ENCODE peak calls at places on chromosomes 4 and X, in eight cellular contexts. G is Daoy; W is activated naive CD4-positive, alpha-beta T cell treated with anti-CD3 and anti-CD28 coated beads, Interleukin-2, amount 50 U/mL, for 16 hours; K is CD8-positive, alpha-beta T cell; Y is SW480; O is heart right ventricle; Z is DMS153; E is ELF-1. S is an unnamed sample.
A peak's percentile ranks its signal among the peaks of the same experiment; 100 is the strongest.

GRCh38 chr4:24979554-24979953 is 51.2 kb downstream of the LGI2 start:
- DNase-seq in Y (no peak), K (no peak), W (no peak), O (no peak), G (no peak), Z (no peak), E (no peak), S (no peak)

GRCh38 chr4:158808399-158808798 is 39.6 kb downstream of the FNIP2 start:
- DNase-seq in O (no peak), E (no peak), Z (no peak), W (no peak), K (no peak), Y (no peak), G (no peak), S (no peak)

GRCh38 chrX:142089193-142089592 is 115.9 kb downstream of the MAGEC2 start:
- DNase-seq in O (no peak), W (no peak), Y (peak; percentile 0), K (no peak), E (no peak), G (peak; percentile 3), Z (no peak), S (no peak)

GRCh38 chr4:92265066-92265465 is 38.7 kb upstream of the GRID2 start:
- DNase-seq in G (no peak), E (no peak), O (no peak), Y (no peak), W (no peak), K (no peak), Z (no peak), S (peak; percentile 6)

GRCh38 chr4:188660796-188661195 is 521.6 kb downstream of the TRIML1 start:
- DNase-seq in W (no peak), Y (no peak), E (peak; percentile 39), G (no peak), K (no peak), O (no peak), Z (no peak), S (no peak)

GRCh38 chr4:179027569-179027968 is 1585.3 kb upstream of the AGA start:
- DNase-seq in W (no peak), Y (no peak), Z (no peak), G (no peak), E (no peak), O (no peak), K (no peak), S (no peak)

GRCh38 chr4:4869380-4869723 is 9.9 kb downstream of the MSX1 start:
- DNase-seq in W (no peak), E (peak; percentile 30), K (no peak), Z (no peak), Y (no peak), G (no peak), O (no peak), S (no peak)

GRCh38 chr4:162162672-162163071 is 1.1 kb downstream of the FSTL5 start:
- DNase-seq in K (no peak), Y (no peak), G (no peak), O (no peak), W (no peak), Z (no peak), E (no peak), S (no peak)

GRCh38 chr4:79638735-79639134 is 230.7 kb upstream of the GK2 start:
- DNase-seq in Y (no peak), Z (no peak), G (no peak), K (no peak), E (no peak), W (no peak), O (no peak), S (no peak)

GRCh38 chr4:140790765-140791164 is 34.6 kb upstream of the TBC1D9 start:
- DNase-seq in O (peak; percentile 20), W (no peak), Z (no peak), Y (no peak), E (no peak), G (no peak), K (no peak), S (no peak)

GRCh38 chr4:82561745-82562552 is at the start of gene TMEM150C:
- DNase-seq in Z (peak; percentile 26), G (peak; percentile 15), E (peak; percentile 49), W (no peak), K (no peak), Y (peak; percentile 42), O (peak; percentile 62), S (no peak)

GRCh38 chrX:14529288-14529989 is at the start of gene GLRA2:
- DNase-seq in Y (peak; percentile 2), W (no peak), O (no peak), E (peak; percentile 65), Z (no peak), G (no peak), K (no peak), S (no peak)

GRCh38 chr4:168755643-168756482 is 254.2 kb downstream of the CBR4 start:
- DNase-seq in W (no peak), O (no peak), Y (no peak), K (no peak), Z (no peak), E (no peak), G (no peak), S (no peak)

GRCh38 chrX:115259238-115259875 is 25.5 kb upstream of the LRCH2 start:
- DNase-seq in Y (no peak), G (no peak), K (no peak), Z (no peak), O (no peak), E (no peak), W (no peak), S (no peak)

GRCh38 chr4:75980576-75980975 is 10.2 kb downstream of the SDAD1 start:
- DNase-seq in W (no peak), K (no peak), Z (no peak), G (no peak), Y (no peak), E (no peak), O (no peak), S (no peak)

GRCh38 chr4:25172964-25173917 is 13.0 kb upstream of the SEPSECS start:
- DNase-seq in G (peak; percentile 89), O (no peak), E (peak; percentile 42), W (no peak), Y (peak; percentile 27), K (no peak), Z (no peak), S (peak; percentile 81)

GRCh38 chr4:186500721-186501304 is 54.6 kb downstream of the MTNR1A start:
- DNase-seq in Z (peak; percentile 93), O (no peak), W (no peak), E (peak; percentile 92), G (no peak), Y (no peak), K (no peak), S (peak; percentile 3)

GRCh38 chr4:48047421-48047844 is 30.9 kb downstream of the NIPAL1 start:
- DNase-seq in K (peak; percentile 73), Z (no peak), O (no peak), G (peak; percentile 41), Y (no peak), E (no peak), W (peak; percentile 66), S (no peak)

GRCh38 chr4:180799798-180800197 is 1443.4 kb upstream of the TENM3 start:
- DNase-seq in O (no peak), G (peak; percentile 1), K (no peak), W (no peak), E (no peak), Y (no peak), Z (no peak), S (no peak)

GRCh38 chr4:83751336-83751949 is 215.5 kb downstream of the GPAT3 start:
- DNase-seq in G (no peak), E (peak; percentile 13), Z (no peak), Y (peak; percentile 6), K (no peak), O (no peak), W (no peak), S (no peak)

GRCh38 chrX:85381602-85382001 is 2.1 kb upstream of the POF1B start:
- DNase-seq in Z (no peak), O (no peak), W (no peak), G (no peak), Y (no peak), E (no peak), K (no peak), S (no peak)

S was measured in smooth muscle cell of the brain vasculature.